ENCODE peak calls at places on chromosome 20, in seven cellular contexts. One of them, this sample, is unnamed.

GRCh38 chr20:6559791-6560190 is 207.7 kb upstream of the BMP2 start:
- DNase-seq in tibial nerve: no peak
- DNase-seq in lower lobe of right lung: no peak
- DNase-seq in fibroblast of lung: no peak
- DNase-seq in BJ: no peak
- DNase-seq in epithelial cell of esophagus: peak
- DNase-seq in colonic mucosa: no peak
- DNase-seq in this sample: no peak

GRCh38 chr20:54103067-54103761 is 32.8 kb upstream of the BCAS1 start:
- DNase-seq in BJ: no peak
- DNase-seq in lower lobe of right lung: peak
- DNase-seq in epithelial cell of esophagus: peak
- DNase-seq in fibroblast of lung: peak
- DNase-seq in tibial nerve: peak
- DNase-seq in colonic mucosa: peak
- DNase-seq in this sample: no peak

GRCh38 chr20:57429579-57430202 is 38.5 kb downstream of the RBM38 start:
- DNase-seq in lower lobe of right lung: peak
- DNase-seq in tibial nerve: no peak
- DNase-seq in epithelial cell of esophagus: peak
- DNase-seq in BJ: no peak
- DNase-seq in fibroblast of lung: peak
- DNase-seq in colonic mucosa: no peak
- DNase-seq in this sample: no peak

GRCh38 chr20:61332016-61332975 is 80.2 kb downstream of the CDH4 start:
- DNase-seq in BJ: no peak
- DNase-seq in lower lobe of right lung: no peak
- DNase-seq in tibial nerve: no peak
- DNase-seq in epithelial cell of esophagus: no peak
- DNase-seq in colonic mucosa: no peak
- DNase-seq in fibroblast of lung: peak
- DNase-seq in this sample: no peak

GRCh38 chr20:19626896-19627295 is 131.2 kb upstream of the RIN2 start:
- DNase-seq in fibroblast of lung: peak
- DNase-seq in lower lobe of right lung: no peak
- DNase-seq in BJ: no peak
- DNase-seq in epithelial cell of esophagus: no peak
- DNase-seq in tibial nerve: no peak
- DNase-seq in colonic mucosa: no peak
- DNase-seq in this sample: no peak

GRCh38 chr20:9912858-9913434 is 74.1 kb upstream of the PAK5 start:
- DNase-seq in epithelial cell of esophagus: peak
- DNase-seq in fibroblast of lung: peak
- DNase-seq in tibial nerve: peak
- DNase-seq in colonic mucosa: peak
- DNase-seq in lower lobe of right lung: peak
- DNase-seq in BJ: peak
- DNase-seq in this sample: peak

GRCh38 chr20:51028616-51029263 is 5.8 kb upstream of the KCNG1 start:
- DNase-seq in tibial nerve: no peak
- DNase-seq in epithelial cell of esophagus: no peak
- DNase-seq in colonic mucosa: no peak
- DNase-seq in BJ: no peak
- DNase-seq in lower lobe of right lung: no peak
- DNase-seq in fibroblast of lung: no peak
- DNase-seq in this sample: no peak

GRCh38 chr20:59628171-59628570 is 23.8 kb downstream of the PHACTR3 start:
- DNase-seq in BJ: no peak
- DNase-seq in epithelial cell of esophagus: no peak
- DNase-seq in fibroblast of lung: no peak
- DNase-seq in colonic mucosa: no peak
- DNase-seq in lower lobe of right lung: no peak
- DNase-seq in tibial nerve: no peak
- DNase-seq in this sample: no peak

GRCh38 chr20:7585126-7585679 is 355.1 kb downstream of the HAO1 start:
- DNase-seq in tibial nerve: no peak
- DNase-seq in BJ: no peak
- DNase-seq in epithelial cell of esophagus: peak
- DNase-seq in lower lobe of right lung: no peak
- DNase-seq in fibroblast of lung: peak
- DNase-seq in colonic mucosa: no peak
- DNase-seq in this sample: no peak

GRCh38 chr20:19552144-19552895 is 205.7 kb upstream of the RIN2 start:
- DNase-seq in BJ: no peak
- DNase-seq in colonic mucosa: no peak
- DNase-seq in tibial nerve: no peak
- DNase-seq in fibroblast of lung: peak
- DNase-seq in lower lobe of right lung: peak
- DNase-seq in epithelial cell of esophagus: peak
- DNase-seq in this sample: no peak

GRCh38 chr20:58718729-58719128 is 26.1 kb downstream of the NPEPL1 start:
- DNase-seq in BJ: no peak
- DNase-seq in lower lobe of right lung: no peak
- DNase-seq in epithelial cell of esophagus: no peak
- DNase-seq in tibial nerve: no peak
- DNase-seq in fibroblast of lung: no peak
- DNase-seq in colonic mucosa: peak
- DNase-seq in this sample: no peak

GRCh38 chr20:46206025-46206424 is 87.9 kb downstream of the CD40 start:
- DNase-seq in colonic mucosa: peak
- DNase-seq in fibroblast of lung: peak
- DNase-seq in tibial nerve: peak
- DNase-seq in BJ: no peak
- DNase-seq in lower lobe of right lung: peak
- DNase-seq in epithelial cell of esophagus: peak
- DNase-seq in this sample: peak

GRCh38 chr20:51987812-51988211 is 185.5 kb upstream of the SALL4 start:
- DNase-seq in fibroblast of lung: no peak
- DNase-seq in BJ: no peak
- DNase-seq in lower lobe of right lung: no peak
- DNase-seq in colonic mucosa: no peak
- DNase-seq in tibial nerve: no peak
- DNase-seq in epithelial cell of esophagus: no peak
- DNase-seq in this sample: no peak

GRCh38 chr20:59662856-59663512 is 58.6 kb downstream of the PHACTR3 start:
- DNase-seq in BJ: no peak
- DNase-seq in tibial nerve: no peak
- DNase-seq in colonic mucosa: peak
- DNase-seq in fibroblast of lung: no peak
- DNase-seq in epithelial cell of esophagus: no peak
- DNase-seq in lower lobe of right lung: no peak
- DNase-seq in this sample: no peak

DNA sequence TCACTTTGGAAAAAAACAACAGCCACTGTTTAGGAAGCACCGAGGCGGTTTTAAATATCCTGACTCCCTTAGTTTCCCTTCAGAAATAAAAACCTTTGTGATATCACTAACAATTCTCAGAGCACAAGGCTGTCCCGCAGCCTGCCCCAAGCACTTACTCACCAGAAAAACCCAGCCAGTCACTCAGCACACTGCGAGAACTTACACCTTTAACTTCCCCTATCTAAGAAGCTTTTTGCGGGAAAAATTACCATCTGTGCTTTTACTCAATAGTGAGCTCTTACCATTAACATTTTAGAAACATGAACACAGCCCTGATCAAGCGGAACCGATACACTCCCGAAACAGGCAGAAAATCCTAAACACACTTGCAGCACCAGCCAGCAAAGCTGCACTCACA is 9.2 kb downstream of the ZBTB46 start:
- DNase-seq in fibroblast of lung: no peak
- DNase-seq in colonic mucosa: no peak
- DNase-seq in BJ: no peak
- DNase-seq in tibial nerve: no peak
- DNase-seq in epithelial cell of esophagus: no peak
- DNase-seq in lower lobe of right lung: no peak
- DNase-seq in this sample: no peak
- TF ChIP-seq CTCF in fibroblast of lung: no peak
- TF ChIP-seq CTCF in colonic mucosa: no peak
- TF ChIP-seq CTCF in BJ: no peak
- TF ChIP-seq CTCF in tibial nerve: no peak
- TF ChIP-seq CTCF in epithelial cell of esophagus: no peak
- TF ChIP-seq CTCF in lower lobe of right lung: no peak
- TF ChIP-seq CTCF in this sample: no peak

DNA sequence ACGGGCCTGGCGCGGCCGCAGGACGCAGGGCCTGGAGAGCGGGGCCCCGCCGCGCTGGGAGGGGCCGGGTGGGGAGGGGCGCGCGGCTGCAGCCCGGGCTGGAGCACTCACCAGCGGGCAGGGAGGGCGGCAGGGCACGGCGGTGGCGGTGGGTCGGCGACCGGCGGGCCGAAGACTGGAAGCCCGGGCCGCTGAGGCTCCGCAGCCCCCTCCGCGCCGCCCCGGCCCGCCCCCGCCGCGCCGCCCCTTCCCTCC is at the start of gene GATA5:
- DNase-seq in tibial nerve: no peak
- DNase-seq in colonic mucosa: no peak
- DNase-seq in fibroblast of lung: no peak
- DNase-seq in epithelial cell of esophagus: no peak
- DNase-seq in BJ: no peak
- DNase-seq in lower lobe of right lung: no peak
- DNase-seq in this sample: no peak
- H3K4me3 ChIP-seq in tibial nerve: peak
- H3K4me3 ChIP-seq in colonic mucosa: no peak
- H3K4me3 ChIP-seq in fibroblast of lung: peak
- H3K4me3 ChIP-seq in epithelial cell of esophagus: no peak
- H3K4me3 ChIP-seq in BJ: no peak
- H3K4me3 ChIP-seq in lower lobe of right lung: peak
- H3K4me3 ChIP-seq in this sample: no peak

GRCh38 chr20:45118028-45118427 is 3.1 kb upstream of the WFDC5 start:
- DNase-seq in lower lobe of right lung: no peak
- DNase-seq in fibroblast of lung: no peak
- DNase-seq in colonic mucosa: no peak
- DNase-seq in BJ: no peak
- DNase-seq in tibial nerve: no peak
- DNase-seq in epithelial cell of esophagus: no peak
- DNase-seq in this sample: no peak
- TF ChIP-seq CTCF in lower lobe of right lung: no peak
- TF ChIP-seq CTCF in fibroblast of lung: no peak
- TF ChIP-seq CTCF in colonic mucosa: no peak
- TF ChIP-seq CTCF in BJ: no peak
- TF ChIP-seq CTCF in tibial nerve: no peak
- TF ChIP-seq CTCF in epithelial cell of esophagus: no peak
- TF ChIP-seq CTCF in this sample: no peak

DNA sequence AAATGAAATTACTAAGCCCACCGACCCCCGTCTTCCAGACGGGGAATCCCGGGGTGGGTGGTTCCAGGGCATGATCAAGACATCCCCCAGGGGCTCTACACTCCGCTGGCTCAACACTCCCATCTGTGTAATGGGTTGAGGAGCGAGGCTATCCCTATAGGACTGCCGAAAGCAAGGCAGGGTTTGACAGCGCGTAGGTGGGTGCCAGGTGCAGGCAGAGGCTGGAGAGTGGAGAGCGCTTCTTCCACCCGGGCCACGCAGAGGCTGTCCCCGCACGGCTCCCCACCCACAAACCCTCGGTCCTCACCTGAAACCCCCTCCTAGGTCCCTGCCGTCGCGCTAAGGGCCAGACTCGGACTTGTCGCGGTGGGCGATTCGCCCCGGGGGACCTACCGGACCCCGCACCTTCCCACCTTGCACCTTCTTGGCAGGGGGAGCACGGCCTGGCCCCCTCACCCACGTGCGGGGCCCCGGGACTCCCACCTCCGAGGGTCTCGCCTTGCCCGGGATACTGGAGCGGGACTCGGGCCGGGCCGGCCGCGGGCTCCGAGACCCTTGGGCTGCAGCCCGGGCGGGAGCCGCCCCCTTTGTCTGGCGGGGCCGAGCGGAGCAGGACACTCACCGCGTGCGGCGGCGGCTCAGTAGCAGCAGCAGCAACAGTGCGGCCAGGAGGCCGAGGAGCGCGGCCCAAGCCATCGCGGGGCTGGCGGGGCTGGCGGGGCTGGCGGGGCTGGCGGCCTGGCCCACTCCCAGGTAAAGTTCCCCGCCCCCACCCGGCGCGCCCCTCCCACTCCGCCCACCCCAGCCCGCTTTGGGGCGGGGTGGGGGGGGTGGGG is at the start of gene PTGIS:
- DNase-seq in lower lobe of right lung: no peak
- DNase-seq in tibial nerve: no peak
- DNase-seq in epithelial cell of esophagus: no peak
- DNase-seq in colonic mucosa: no peak
- DNase-seq in fibroblast of lung: no peak
- DNase-seq in BJ: no peak
- DNase-seq in this sample: no peak
- H3K4me3 ChIP-seq in lower lobe of right lung: peak
- H3K4me3 ChIP-seq in tibial nerve: peak
- H3K4me3 ChIP-seq in epithelial cell of esophagus: no peak
- H3K4me3 ChIP-seq in colonic mucosa: peak
- H3K4me3 ChIP-seq in fibroblast of lung: peak
- H3K4me3 ChIP-seq in BJ: peak
- H3K4me3 ChIP-seq in this sample: peak

GRCh38 chr20:21519136-21519584 is 5.3 kb upstream of the NKX2-2 start:
- DNase-seq in fibroblast of lung: no peak
- DNase-seq in epithelial cell of esophagus: no peak
- DNase-seq in colonic mucosa: no peak
- DNase-seq in tibial nerve: no peak
- DNase-seq in lower lobe of right lung: no peak
- DNase-seq in BJ: no peak
- DNase-seq in this sample: no peak

GRCh38 chr20:21523398-21523868 is 9.6 kb upstream of the NKX2-2 start:
- DNase-seq in lower lobe of right lung: no peak
- DNase-seq in tibial nerve: no peak
- DNase-seq in fibroblast of lung: no peak
- DNase-seq in BJ: no peak
- DNase-seq in colonic mucosa: no peak
- DNase-seq in epithelial cell of esophagus: no peak
- DNase-seq in this sample: no peak

GRCh38 chr20:21521596-21522478 is 8.0 kb upstream of the NKX2-2 start:
- DNase-seq in tibial nerve: no peak
- DNase-seq in colonic mucosa: no peak
- DNase-seq in BJ: no peak
- DNase-seq in fibroblast of lung: no peak
- DNase-seq in lower lobe of right lung: peak
- DNase-seq in epithelial cell of esophagus: no peak
- DNase-seq in this sample: no peak

GRCh38 chr20:21522479-21523397 is 8.9 kb upstream of the NKX2-2 start:
- DNase-seq in epithelial cell of esophagus: no peak
- DNase-seq in BJ: no peak
- DNase-seq in tibial nerve: no peak
- DNase-seq in lower lobe of right lung: no peak
- DNase-seq in colonic mucosa: no peak
- DNase-seq in fibroblast of lung: no peak
- DNase-seq in this sample: no peak

GRCh38 chr20:21520702-21521595 is 7.1 kb upstream of the NKX2-2 start:
- DNase-seq in fibroblast of lung: peak
- DNase-seq in colonic mucosa: no peak
- DNase-seq in lower lobe of right lung: peak
- DNase-seq in epithelial cell of esophagus: peak
- DNase-seq in BJ: no peak
- DNase-seq in tibial nerve: no peak
- DNase-seq in this sample: no peak
- TF ChIP-seq CTCF in fibroblast of lung: no peak
- TF ChIP-seq CTCF in colonic mucosa: no peak
- TF ChIP-seq CTCF in lower lobe of right lung: no peak
- TF ChIP-seq CTCF in epithelial cell of esophagus: no peak
- TF ChIP-seq CTCF in BJ: no peak
- TF ChIP-seq CTCF in tibial nerve: no peak
- TF ChIP-seq CTCF in this sample: no peak

This sample was measured in HFF-Myc.